ENCODE peak calls at places on chromosomes 16 and 17, in six cellular contexts. One of them, this sample, is unnamed.

GRCh38 chr16:66858740-66859396 is 14.7 kb downstream of the CA7 start:
- DNase-seq in nucleus accumbens: no peak
- DNase-seq in renal cortical epithelial cell: peak; percentile 48
- DNase-seq in GM04503: no peak
- DNase-seq in left cardiac atrium: peak; percentile 80
- DNase-seq in lower leg skin: no peak
- DNase-seq in this sample: peak; percentile 35

GRCh38 chr16:2339521-2340484 is 725 bp downstream of the ABCA3 start:
- DNase-seq in renal cortical epithelial cell: no peak
- DNase-seq in GM04503: no peak
- DNase-seq in nucleus accumbens: peak; percentile 73
- DNase-seq in left cardiac atrium: peak; percentile 74
- DNase-seq in lower leg skin: peak; percentile 89
- DNase-seq in this sample: no peak

GRCh38 chr16:6571044-6571443 is 761.6 kb upstream of the RBFOX1 start:
- DNase-seq in renal cortical epithelial cell: no peak
- DNase-seq in nucleus accumbens: no peak
- DNase-seq in left cardiac atrium: no peak
- DNase-seq in lower leg skin: no peak
- DNase-seq in GM04503: no peak
- DNase-seq in this sample: no peak

GRCh38 chr16:66952430-66953139 is 8.5 kb upstream of the CES3 start:
- DNase-seq in left cardiac atrium: no peak
- DNase-seq in nucleus accumbens: no peak
- DNase-seq in renal cortical epithelial cell: no peak
- DNase-seq in lower leg skin: no peak
- DNase-seq in GM04503: no peak
- DNase-seq in this sample: no peak

GRCh38 chr17:83109793-83110645 is 30.6 kb downstream of the METRNL start:
- DNase-seq in GM04503: peak; percentile 90
- DNase-seq in left cardiac atrium: peak; percentile 97
- DNase-seq in lower leg skin: peak; percentile 98
- DNase-seq in renal cortical epithelial cell: peak; percentile 91
- DNase-seq in nucleus accumbens: no peak
- DNase-seq in this sample: peak; percentile 96

GRCh38 chr16:57013268-57013667 is 23.9 kb downstream of the NLRC5 start:
- DNase-seq in renal cortical epithelial cell: peak; percentile 90
- DNase-seq in left cardiac atrium: no peak
- DNase-seq in GM04503: no peak
- DNase-seq in lower leg skin: no peak
- DNase-seq in nucleus accumbens: no peak
- DNase-seq in this sample: peak; percentile 14

GRCh38 chr17:57948555-57949420 is 6.4 kb downstream of the CUEDC1 start:
- DNase-seq in nucleus accumbens: no peak
- DNase-seq in left cardiac atrium: no peak
- DNase-seq in lower leg skin: no peak
- DNase-seq in GM04503: peak; percentile 100
- DNase-seq in renal cortical epithelial cell: peak; percentile 100
- DNase-seq in this sample: peak; percentile 100

GRCh38 chr16:11310634-11310977 is 29.5 kb upstream of the PRM1 start:
- DNase-seq in nucleus accumbens: no peak
- DNase-seq in renal cortical epithelial cell: no peak
- DNase-seq in lower leg skin: no peak
- DNase-seq in GM04503: no peak
- DNase-seq in left cardiac atrium: no peak
- DNase-seq in this sample: no peak

GRCh38 chr16:82042841-82043240 is 7.8 kb downstream of the HSD17B2 start:
- DNase-seq in left cardiac atrium: no peak
- DNase-seq in renal cortical epithelial cell: no peak
- DNase-seq in lower leg skin: no peak
- DNase-seq in nucleus accumbens: no peak
- DNase-seq in GM04503: no peak
- DNase-seq in this sample: no peak

GRCh38 chr17:7572588-7573323 is 6.7 kb upstream of the CD68 start:
- DNase-seq in nucleus accumbens: peak; percentile 100
- DNase-seq in lower leg skin: peak; percentile 100
- DNase-seq in left cardiac atrium: peak; percentile 99
- DNase-seq in renal cortical epithelial cell: peak; percentile 96
- DNase-seq in GM04503: peak; percentile 94
- DNase-seq in this sample: peak; percentile 98

This sample was measured in RCC 7860.